ENCODE peak calls at places on chromosome 9, in six cellular contexts. N is T-cell; B is HT1080; J is activated effector memory CD4-positive, alpha-beta T cell treated with Interleukin-2 at 50 U/mL for 16 hours; V is stimulated activated CD4-positive, alpha-beta T cell treated with anti-CD3 and anti-CD28 coated beads, Interleukin-12 subunit alpha, Interleukin-12 subunit beta, amount 100 ng/mL, for 4 hours; G is posterior vena cava. T is an unnamed sample.

GRCh38 chr9:115367780-115368179 is 249.8 kb upstream of the TNC start:
- DNase-seq in G (no peak), B (no peak), N (no peak), J (no peak), V (no peak), T (peak; percentile 4)

GRCh38 chr9:108473209-108474112 is 382.3 kb downstream of the ACTL7B start:
- DNase-seq in N (no peak), V (no peak), J (no peak), G (no peak), B (peak; percentile 76), T (no peak)

GRCh38 chr9:92094655-92095054 is 20.6 kb downstream of the SPTLC1 start:
- DNase-seq in N (no peak), V (peak; percentile 6), G (no peak), J (no peak), B (peak; percentile 51), T (no peak)

GRCh38 chr9:93262537-93263310 is 78.8 kb downstream of the WNK2 start:
- DNase-seq in N (no peak), B (no peak), V (no peak), G (peak; percentile 74), J (no peak), T (no peak)

GRCh38 chr9:128892223-128892892 is 10.4 kb downstream of the LRRC8A start:
- DNase-seq in N (no peak), J (no peak), G (peak; percentile 96), V (no peak), B (peak; percentile 96), T (peak; percentile 96)

GRCh38 chr9:133589454-133590227 is 19.5 kb downstream of the FAM163B start:
- DNase-seq in J (peak; percentile 17), G (no peak), N (no peak), V (peak; percentile 52), B (no peak), T (no peak)

GRCh38 chr9:104232781-104233341 is 138.8 kb downstream of the SMC2 start:
- DNase-seq in V (no peak), J (no peak), B (peak; percentile 99), N (no peak), G (no peak), T (peak; percentile 81)

GRCh38 chr9:85185486-85186217 is 516.1 kb downstream of the NTRK2 start:
- DNase-seq in G (no peak), J (no peak), V (no peak), N (no peak), B (no peak), T (no peak)

GRCh38 chr9:130156672-130157071 is 15.5 kb upstream of the NCS1 start:
- DNase-seq in V (no peak), J (no peak), G (no peak), B (no peak), N (no peak), T (no peak)

GRCh38 chr9:129958771-129959170 is 84.2 kb downstream of the FNBP1 start:
- DNase-seq in G (no peak), J (no peak), B (no peak), V (no peak), N (no peak), T (no peak)

T was measured in cardiac muscle cell.